ENCODE peak calls at places on chromosomes 3 and 15, in ten cellular contexts. One of them, this sample, is unnamed.
A peak's percentile ranks its signal among the peaks of the same experiment; 100 is the strongest.

GRCh38 chr3:74435631-74436030 is 178.8 kb downstream of the CNTN3 start:
- DNase-seq in islet precursor cell: no peak
- DNase-seq in NCI-H748 treated with DMSO at 0.1 percent for 48 hours: no peak
- DNase-seq in endodermal cell: no peak
- DNase-seq in NCI-H1092: no peak
- DNase-seq in prostate gland: no peak
- DNase-seq in NCI-H2029 treated with DMSO at 0.1 percent for 48 hours: no peak
- DNase-seq in activated T-cell treated with anti-CD3 and anti-CD28 coated beads, Interleukin-2, amount 50 U/mL, for 72 hours: no peak
- DNase-seq in AG09309: no peak
- DNase-seq in HEK293T: no peak
- DNase-seq in this sample: no peak

GRCh38 chr3:72031581-72031980 is 246.6 kb upstream of the PROK2 start:
- DNase-seq in islet precursor cell: peak; percentile 60
- DNase-seq in NCI-H748 treated with DMSO at 0.1 percent for 48 hours: no peak
- DNase-seq in endodermal cell: no peak
- DNase-seq in NCI-H1092: no peak
- DNase-seq in prostate gland: no peak
- DNase-seq in NCI-H2029 treated with DMSO at 0.1 percent for 48 hours: no peak
- DNase-seq in activated T-cell treated with anti-CD3 and anti-CD28 coated beads, Interleukin-2, amount 50 U/mL, for 72 hours: no peak
- DNase-seq in AG09309: peak; percentile 61
- DNase-seq in HEK293T: no peak
- DNase-seq in this sample: no peak

GRCh38 chr3:171813897-171814460 is 3.7 kb upstream of the PLD1 start:
- DNase-seq in islet precursor cell: no peak
- DNase-seq in NCI-H748 treated with DMSO at 0.1 percent for 48 hours: no peak
- DNase-seq in endodermal cell: no peak
- DNase-seq in NCI-H1092: no peak
- DNase-seq in prostate gland: no peak
- DNase-seq in NCI-H2029 treated with DMSO at 0.1 percent for 48 hours: no peak
- DNase-seq in activated T-cell treated with anti-CD3 and anti-CD28 coated beads, Interleukin-2, amount 50 U/mL, for 72 hours: peak; percentile 53
- DNase-seq in AG09309: no peak
- DNase-seq in HEK293T: no peak
- DNase-seq in this sample: no peak

GRCh38 chr3:47865192-47865591 is 62.3 kb downstream of the DHX30 start:
- DNase-seq in islet precursor cell: no peak
- DNase-seq in NCI-H748 treated with DMSO at 0.1 percent for 48 hours: no peak
- DNase-seq in endodermal cell: peak; percentile 66
- DNase-seq in NCI-H1092: no peak
- DNase-seq in prostate gland: no peak
- DNase-seq in NCI-H2029 treated with DMSO at 0.1 percent for 48 hours: no peak
- DNase-seq in activated T-cell treated with anti-CD3 and anti-CD28 coated beads, Interleukin-2, amount 50 U/mL, for 72 hours: no peak
- DNase-seq in AG09309: no peak
- DNase-seq in HEK293T: no peak
- DNase-seq in this sample: no peak

GRCh38 chr3:193869221-193870201 is 266.4 kb upstream of the HES1 start:
- DNase-seq in islet precursor cell: peak; percentile 100
- DNase-seq in NCI-H748 treated with DMSO at 0.1 percent for 48 hours: no peak
- DNase-seq in endodermal cell: peak; percentile 94
- DNase-seq in NCI-H1092: no peak
- DNase-seq in prostate gland: no peak
- DNase-seq in NCI-H2029 treated with DMSO at 0.1 percent for 48 hours: no peak
- DNase-seq in activated T-cell treated with anti-CD3 and anti-CD28 coated beads, Interleukin-2, amount 50 U/mL, for 72 hours: peak; percentile 45
- DNase-seq in AG09309: peak; percentile 4
- DNase-seq in HEK293T: no peak
- DNase-seq in this sample: no peak

GRCh38 chr3:38824349-38824748 is 8.3 kb upstream of the SCN10A start:
- DNase-seq in islet precursor cell: no peak
- DNase-seq in NCI-H748 treated with DMSO at 0.1 percent for 48 hours: no peak
- DNase-seq in endodermal cell: no peak
- DNase-seq in NCI-H1092: no peak
- DNase-seq in prostate gland: no peak
- DNase-seq in NCI-H2029 treated with DMSO at 0.1 percent for 48 hours: no peak
- DNase-seq in activated T-cell treated with anti-CD3 and anti-CD28 coated beads, Interleukin-2, amount 50 U/mL, for 72 hours: no peak
- DNase-seq in AG09309: no peak
- DNase-seq in HEK293T: no peak
- DNase-seq in this sample: no peak

GRCh38 chr3:51620543-51620942 is 50.5 kb upstream of the TEX264 start:
- DNase-seq in islet precursor cell: no peak
- DNase-seq in NCI-H748 treated with DMSO at 0.1 percent for 48 hours: no peak
- DNase-seq in endodermal cell: no peak
- DNase-seq in NCI-H1092: no peak
- DNase-seq in prostate gland: peak; percentile 56
- DNase-seq in NCI-H2029 treated with DMSO at 0.1 percent for 48 hours: no peak
- DNase-seq in activated T-cell treated with anti-CD3 and anti-CD28 coated beads, Interleukin-2, amount 50 U/mL, for 72 hours: no peak
- DNase-seq in AG09309: peak; percentile 38
- DNase-seq in HEK293T: no peak
- DNase-seq in this sample: no peak

GRCh38 chr15:48861813-48862431 is 16.0 kb upstream of the EID1 start:
- DNase-seq in islet precursor cell: no peak
- DNase-seq in NCI-H748 treated with DMSO at 0.1 percent for 48 hours: peak; percentile 8
- DNase-seq in endodermal cell: no peak
- DNase-seq in NCI-H1092: peak; percentile 46
- DNase-seq in prostate gland: no peak
- DNase-seq in NCI-H2029 treated with DMSO at 0.1 percent for 48 hours: peak; percentile 51
- DNase-seq in activated T-cell treated with anti-CD3 and anti-CD28 coated beads, Interleukin-2, amount 50 U/mL, for 72 hours: peak; percentile 58
- DNase-seq in AG09309: peak; percentile 62
- DNase-seq in HEK293T: peak; percentile 45
- DNase-seq in this sample: peak; percentile 34

GRCh38 chr3:37996785-37997301 is 6.3 kb downstream of the VILL start:
- DNase-seq in islet precursor cell: peak; percentile 93
- DNase-seq in NCI-H748 treated with DMSO at 0.1 percent for 48 hours: peak; percentile 33
- DNase-seq in endodermal cell: peak; percentile 96
- DNase-seq in NCI-H1092: peak; percentile 13
- DNase-seq in prostate gland: peak; percentile 71
- DNase-seq in NCI-H2029 treated with DMSO at 0.1 percent for 48 hours: peak; percentile 77
- DNase-seq in activated T-cell treated with anti-CD3 and anti-CD28 coated beads, Interleukin-2, amount 50 U/mL, for 72 hours: peak; percentile 86
- DNase-seq in AG09309: no peak
- DNase-seq in HEK293T: peak; percentile 81
- DNase-seq in this sample: peak; percentile 13

GRCh38 chr3:8554725-8555621 is 53.4 kb downstream of the LMCD1 start:
- DNase-seq in islet precursor cell: peak; percentile 63
- DNase-seq in NCI-H748 treated with DMSO at 0.1 percent for 48 hours: no peak
- DNase-seq in endodermal cell: peak; percentile 57
- DNase-seq in NCI-H1092: no peak
- DNase-seq in prostate gland: no peak
- DNase-seq in NCI-H2029 treated with DMSO at 0.1 percent for 48 hours: peak; percentile 80
- DNase-seq in activated T-cell treated with anti-CD3 and anti-CD28 coated beads, Interleukin-2, amount 50 U/mL, for 72 hours: no peak
- DNase-seq in AG09309: peak; percentile 90
- DNase-seq in HEK293T: no peak
- DNase-seq in this sample: no peak

GRCh38 chr3:189272500-189273119 is 100.8 kb downstream of the TPRG1 start:
- DNase-seq in islet precursor cell: peak; percentile 65
- DNase-seq in NCI-H748 treated with DMSO at 0.1 percent for 48 hours: peak; percentile 66
- DNase-seq in endodermal cell: no peak
- DNase-seq in NCI-H1092: peak; percentile 57
- DNase-seq in prostate gland: no peak
- DNase-seq in NCI-H2029 treated with DMSO at 0.1 percent for 48 hours: peak; percentile 20
- DNase-seq in activated T-cell treated with anti-CD3 and anti-CD28 coated beads, Interleukin-2, amount 50 U/mL, for 72 hours: no peak
- DNase-seq in AG09309: no peak
- DNase-seq in HEK293T: no peak
- DNase-seq in this sample: no peak

GRCh38 chr3:65048151-65048550 is 360.4 kb upstream of the ADAMTS9 start:
- DNase-seq in islet precursor cell: no peak
- DNase-seq in NCI-H748 treated with DMSO at 0.1 percent for 48 hours: no peak
- DNase-seq in endodermal cell: no peak
- DNase-seq in NCI-H1092: no peak
- DNase-seq in prostate gland: no peak
- DNase-seq in NCI-H2029 treated with DMSO at 0.1 percent for 48 hours: no peak
- DNase-seq in activated T-cell treated with anti-CD3 and anti-CD28 coated beads, Interleukin-2, amount 50 U/mL, for 72 hours: no peak
- DNase-seq in AG09309: no peak
- DNase-seq in HEK293T: no peak
- DNase-seq in this sample: no peak

GRCh38 chr3:56421205-56421604 is 47.1 kb downstream of the ERC2 start:
- DNase-seq in islet precursor cell: no peak
- DNase-seq in NCI-H748 treated with DMSO at 0.1 percent for 48 hours: no peak
- DNase-seq in endodermal cell: no peak
- DNase-seq in NCI-H1092: no peak
- DNase-seq in prostate gland: no peak
- DNase-seq in NCI-H2029 treated with DMSO at 0.1 percent for 48 hours: no peak
- DNase-seq in activated T-cell treated with anti-CD3 and anti-CD28 coated beads, Interleukin-2, amount 50 U/mL, for 72 hours: no peak
- DNase-seq in AG09309: no peak
- DNase-seq in HEK293T: no peak
- DNase-seq in this sample: no peak

GRCh38 chr15:74053497-74053896 is 28.9 kb downstream of the GOLGA6A start:
- DNase-seq in islet precursor cell: no peak
- DNase-seq in NCI-H748 treated with DMSO at 0.1 percent for 48 hours: no peak
- DNase-seq in endodermal cell: no peak
- DNase-seq in NCI-H1092: no peak
- DNase-seq in prostate gland: no peak
- DNase-seq in NCI-H2029 treated with DMSO at 0.1 percent for 48 hours: no peak
- DNase-seq in activated T-cell treated with anti-CD3 and anti-CD28 coated beads, Interleukin-2, amount 50 U/mL, for 72 hours: no peak
- DNase-seq in AG09309: no peak
- DNase-seq in HEK293T: no peak
- DNase-seq in this sample: no peak

GRCh38 chr3:139969386-139969785 is 34.4 kb downstream of the CLSTN2 start:
- DNase-seq in islet precursor cell: peak; percentile 38
- DNase-seq in NCI-H748 treated with DMSO at 0.1 percent for 48 hours: no peak
- DNase-seq in endodermal cell: no peak
- DNase-seq in NCI-H1092: no peak
- DNase-seq in prostate gland: no peak
- DNase-seq in NCI-H2029 treated with DMSO at 0.1 percent for 48 hours: no peak
- DNase-seq in activated T-cell treated with anti-CD3 and anti-CD28 coated beads, Interleukin-2, amount 50 U/mL, for 72 hours: no peak
- DNase-seq in AG09309: no peak
- DNase-seq in HEK293T: no peak
- DNase-seq in this sample: no peak

GRCh38 chr3:43379343-43379742 is 93.0 kb downstream of the SNRK start:
- DNase-seq in islet precursor cell: no peak
- DNase-seq in NCI-H748 treated with DMSO at 0.1 percent for 48 hours: no peak
- DNase-seq in endodermal cell: no peak
- DNase-seq in NCI-H1092: no peak
- DNase-seq in prostate gland: no peak
- DNase-seq in NCI-H2029 treated with DMSO at 0.1 percent for 48 hours: no peak
- DNase-seq in activated T-cell treated with anti-CD3 and anti-CD28 coated beads, Interleukin-2, amount 50 U/mL, for 72 hours: no peak
- DNase-seq in AG09309: peak; percentile 24
- DNase-seq in HEK293T: no peak
- DNase-seq in this sample: no peak

GRCh38 chr3:108489776-108490175 is 20.6 kb downstream of the MYH15 start:
- DNase-seq in islet precursor cell: no peak
- DNase-seq in NCI-H748 treated with DMSO at 0.1 percent for 48 hours: peak; percentile 22
- DNase-seq in endodermal cell: peak; percentile 69
- DNase-seq in NCI-H1092: peak; percentile 20
- DNase-seq in prostate gland: peak; percentile 33
- DNase-seq in NCI-H2029 treated with DMSO at 0.1 percent for 48 hours: peak; percentile 22
- DNase-seq in activated T-cell treated with anti-CD3 and anti-CD28 coated beads, Interleukin-2, amount 50 U/mL, for 72 hours: peak; percentile 41
- DNase-seq in AG09309: no peak
- DNase-seq in HEK293T: peak; percentile 53
- DNase-seq in this sample: peak; percentile 14

GRCh38 chr3:4935347-4935746 is 43.9 kb upstream of the BHLHE40 start:
- DNase-seq in islet precursor cell: peak; percentile 65
- DNase-seq in NCI-H748 treated with DMSO at 0.1 percent for 48 hours: no peak
- DNase-seq in endodermal cell: no peak
- DNase-seq in NCI-H1092: no peak
- DNase-seq in prostate gland: no peak
- DNase-seq in NCI-H2029 treated with DMSO at 0.1 percent for 48 hours: no peak
- DNase-seq in activated T-cell treated with anti-CD3 and anti-CD28 coated beads, Interleukin-2, amount 50 U/mL, for 72 hours: peak; percentile 22
- DNase-seq in AG09309: no peak
- DNase-seq in HEK293T: no peak
- DNase-seq in this sample: no peak

GRCh38 chr3:33921608-33922007 is 123.2 kb downstream of the PDCD6IP start:
- DNase-seq in islet precursor cell: peak; percentile 62
- DNase-seq in NCI-H748 treated with DMSO at 0.1 percent for 48 hours: no peak
- DNase-seq in endodermal cell: peak; percentile 38
- DNase-seq in NCI-H1092: no peak
- DNase-seq in prostate gland: no peak
- DNase-seq in NCI-H2029 treated with DMSO at 0.1 percent for 48 hours: no peak
- DNase-seq in activated T-cell treated with anti-CD3 and anti-CD28 coated beads, Interleukin-2, amount 50 U/mL, for 72 hours: no peak
- DNase-seq in AG09309: no peak
- DNase-seq in HEK293T: no peak
- DNase-seq in this sample: no peak

GRCh38 chr3:25592510-25592968 is 72.2 kb downstream of the TOP2B start:
- DNase-seq in islet precursor cell: peak; percentile 90
- DNase-seq in NCI-H748 treated with DMSO at 0.1 percent for 48 hours: no peak
- DNase-seq in endodermal cell: peak; percentile 75
- DNase-seq in NCI-H1092: no peak
- DNase-seq in prostate gland: no peak
- DNase-seq in NCI-H2029 treated with DMSO at 0.1 percent for 48 hours: no peak
- DNase-seq in activated T-cell treated with anti-CD3 and anti-CD28 coated beads, Interleukin-2, amount 50 U/mL, for 72 hours: no peak
- DNase-seq in AG09309: peak; percentile 64
- DNase-seq in HEK293T: peak; percentile 22
- DNase-seq in this sample: no peak

GRCh38 chr15:49901867-49902775 is 216.9 kb downstream of the ATP8B4 start:
- DNase-seq in islet precursor cell: no peak
- DNase-seq in NCI-H748 treated with DMSO at 0.1 percent for 48 hours: no peak
- DNase-seq in endodermal cell: no peak
- DNase-seq in NCI-H1092: no peak
- DNase-seq in prostate gland: no peak
- DNase-seq in NCI-H2029 treated with DMSO at 0.1 percent for 48 hours: no peak
- DNase-seq in activated T-cell treated with anti-CD3 and anti-CD28 coated beads, Interleukin-2, amount 50 U/mL, for 72 hours: no peak
- DNase-seq in AG09309: no peak
- DNase-seq in HEK293T: no peak
- DNase-seq in this sample: no peak

GRCh38 chr3:9686050-9686384 is 17.6 kb upstream of the CPNE9 start:
- DNase-seq in islet precursor cell: no peak
- DNase-seq in NCI-H748 treated with DMSO at 0.1 percent for 48 hours: no peak
- DNase-seq in endodermal cell: no peak
- DNase-seq in NCI-H1092: no peak
- DNase-seq in prostate gland: no peak
- DNase-seq in NCI-H2029 treated with DMSO at 0.1 percent for 48 hours: no peak
- DNase-seq in activated T-cell treated with anti-CD3 and anti-CD28 coated beads, Interleukin-2, amount 50 U/mL, for 72 hours: no peak
- DNase-seq in AG09309: no peak
- DNase-seq in HEK293T: no peak
- DNase-seq in this sample: no peak

GRCh38 chr15:57565326-57565725 is 26.4 kb upstream of the MYZAP start:
- DNase-seq in islet precursor cell: no peak
- DNase-seq in NCI-H748 treated with DMSO at 0.1 percent for 48 hours: no peak
- DNase-seq in endodermal cell: no peak
- DNase-seq in NCI-H1092: peak; percentile 13
- DNase-seq in prostate gland: no peak
- DNase-seq in NCI-H2029 treated with DMSO at 0.1 percent for 48 hours: no peak
- DNase-seq in activated T-cell treated with anti-CD3 and anti-CD28 coated beads, Interleukin-2, amount 50 U/mL, for 72 hours: no peak
- DNase-seq in AG09309: no peak
- DNase-seq in HEK293T: no peak
- DNase-seq in this sample: no peak

GRCh38 chr3:49217688-49218470 is 46.5 kb downstream of the KLHDC8B start:
- DNase-seq in islet precursor cell: no peak
- DNase-seq in NCI-H748 treated with DMSO at 0.1 percent for 48 hours: no peak
- DNase-seq in endodermal cell: no peak
- DNase-seq in NCI-H1092: no peak
- DNase-seq in prostate gland: no peak
- DNase-seq in NCI-H2029 treated with DMSO at 0.1 percent for 48 hours: no peak
- DNase-seq in activated T-cell treated with anti-CD3 and anti-CD28 coated beads, Interleukin-2, amount 50 U/mL, for 72 hours: no peak
- DNase-seq in AG09309: no peak
- DNase-seq in HEK293T: no peak
- DNase-seq in this sample: peak; percentile 18

GRCh38 chr3:170007031-170007663 is 30.6 kb upstream of the GPR160 start:
- DNase-seq in islet precursor cell: no peak
- DNase-seq in NCI-H748 treated with DMSO at 0.1 percent for 48 hours: no peak
- DNase-seq in endodermal cell: no peak
- DNase-seq in NCI-H1092: no peak
- DNase-seq in prostate gland: no peak
- DNase-seq in NCI-H2029 treated with DMSO at 0.1 percent for 48 hours: no peak
- DNase-seq in activated T-cell treated with anti-CD3 and anti-CD28 coated beads, Interleukin-2, amount 50 U/mL, for 72 hours: peak; percentile 54
- DNase-seq in AG09309: peak; percentile 52
- DNase-seq in HEK293T: no peak
- DNase-seq in this sample: no peak

GRCh38 chr15:77104155-77104554 is 33.2 kb upstream of the TSPAN3 start:
- DNase-seq in islet precursor cell: no peak
- DNase-seq in NCI-H748 treated with DMSO at 0.1 percent for 48 hours: no peak
- DNase-seq in endodermal cell: no peak
- DNase-seq in NCI-H1092: no peak
- DNase-seq in prostate gland: no peak
- DNase-seq in NCI-H2029 treated with DMSO at 0.1 percent for 48 hours: no peak
- DNase-seq in activated T-cell treated with anti-CD3 and anti-CD28 coated beads, Interleukin-2, amount 50 U/mL, for 72 hours: no peak
- DNase-seq in AG09309: peak; percentile 31
- DNase-seq in HEK293T: no peak
- DNase-seq in this sample: no peak

GRCh38 chr15:63982381-63982854 is 63.9 kb downstream of the DAPK2 start:
- DNase-seq in islet precursor cell: no peak
- DNase-seq in NCI-H748 treated with DMSO at 0.1 percent for 48 hours: no peak
- DNase-seq in endodermal cell: no peak
- DNase-seq in NCI-H1092: no peak
- DNase-seq in prostate gland: no peak
- DNase-seq in NCI-H2029 treated with DMSO at 0.1 percent for 48 hours: no peak
- DNase-seq in activated T-cell treated with anti-CD3 and anti-CD28 coated beads, Interleukin-2, amount 50 U/mL, for 72 hours: no peak
- DNase-seq in AG09309: no peak
- DNase-seq in HEK293T: no peak
- DNase-seq in this sample: no peak

GRCh38 chr15:45829336-45830153 is 194.7 kb downstream of the SQOR start:
- DNase-seq in islet precursor cell: no peak
- DNase-seq in NCI-H748 treated with DMSO at 0.1 percent for 48 hours: no peak
- DNase-seq in endodermal cell: peak; percentile 51
- DNase-seq in NCI-H1092: no peak
- DNase-seq in prostate gland: no peak
- DNase-seq in NCI-H2029 treated with DMSO at 0.1 percent for 48 hours: no peak
- DNase-seq in activated T-cell treated with anti-CD3 and anti-CD28 coated beads, Interleukin-2, amount 50 U/mL, for 72 hours: no peak
- DNase-seq in AG09309: no peak
- DNase-seq in HEK293T: no peak
- DNase-seq in this sample: no peak

This sample was measured in NCI-H2227 treated with DMSO at 0.1 percent for 48 hours.